ENCODE peak calls at places on chromosomes 13 and 19, in four cellular contexts. K is GM12878, J is K562, T is HepG2. I is an unnamed sample.

GRCh38 chr13:66704110-66704509 is 526.0 kb downstream of the PCDH9 start:
- DNase-seq in T (no peak), J (no peak), K (no peak), I (no peak)

GRCh38 chr19:737591-738093 is 13.3 kb upstream of the MISP start:
- DNase-seq in T (peak; percentile 41), J (peak; percentile 92), K (no peak), I (peak; percentile 45)

GRCh38 chr19:6272913-6273600 is 6.7 kb downstream of the MLLT1 start:
- DNase-seq in J (no peak), T (no peak), K (no peak), I (no peak)

GRCh38 chr13:113169277-113170272 is 11.1 kb downstream of the PROZ start:
- DNase-seq in T (peak; percentile 83), K (no peak), J (no peak), I (no peak)

GRCh38 chr13:51270606-51271005 is 48.4 kb downstream of the FAM124A start:
- DNase-seq in K (no peak), T (no peak), J (no peak), I (no peak)

GRCh38 chr13:64410654-64411053 is 2819.5 kb downstream of the PCDH9 start:
- DNase-seq in J (no peak), K (no peak), T (no peak), I (no peak)

GRCh38 chr19:47821460-47822020 is at the start of gene CRX:
- DNase-seq in K (no peak), T (no peak), J (no peak), I (no peak)

GRCh38 chr19:48858984-48859710 is 9.3 kb downstream of the PLEKHA4 start:
- DNase-seq in T (no peak), J (peak; percentile 91), K (no peak), I (no peak)

GRCh38 chr19:45919678-45920077 is 5.1 kb upstream of the NANOS2 start:
- DNase-seq in K (no peak), T (no peak), J (no peak), I (no peak)

GRCh38 chr13:98749501-98749900 is 3.0 kb downstream of the SLC15A1 start:
- DNase-seq in K (no peak), T (no peak), J (no peak), I (no peak)

GRCh38 chr13:34294483-34295129 is 476.7 kb downstream of the RFC3 start:
- DNase-seq in J (no peak), T (no peak), K (no peak), I (no peak)

GRCh38 chr13:24668955-24669354 is 11.3 kb upstream of the ATP12A start:
- DNase-seq in J (no peak), T (no peak), K (no peak), I (no peak)

DNA sequence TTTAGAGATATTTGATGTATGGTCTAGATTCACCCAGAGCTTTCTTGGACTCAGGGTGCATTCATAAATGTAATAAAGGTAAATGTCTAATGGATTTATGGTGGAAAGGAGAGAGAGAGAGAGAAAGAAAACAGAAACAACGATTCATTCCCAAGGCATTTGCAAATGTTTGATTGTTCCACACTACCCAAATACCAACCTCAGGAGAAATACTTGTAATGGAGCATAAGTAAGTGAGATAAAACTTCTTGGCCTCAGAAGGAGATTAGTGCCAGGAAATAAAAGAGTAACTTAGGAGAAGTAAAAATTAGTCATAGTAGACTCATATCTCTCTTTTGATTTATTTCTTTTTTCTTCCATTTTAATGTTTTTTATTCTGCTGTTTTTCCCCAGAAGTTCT is 40.6 kb upstream of the DGKH start:
- DNase-seq in T (no peak), J (no peak), K (no peak), I (no peak)
- TF ChIP-seq CHD4 in T (no peak), J (no peak), K (no peak), I (no peak)

GRCh38 chr19:5091576-5092215 is 122.8 kb downstream of the KDM4B start:
- DNase-seq in K (no peak), T (no peak), J (peak; percentile 77), I (no peak)

GRCh38 chr19:5089283-5089682 is 120.4 kb downstream of the KDM4B start:
- DNase-seq in J (no peak), K (no peak), T (no peak), I (no peak)

GRCh38 chr19:5090465-5090779 is 121.5 kb downstream of the KDM4B start:
- DNase-seq in J (peak; percentile 70), K (no peak), T (no peak), I (no peak)

GRCh38 chr19:5092444-5092843 is 123.5 kb downstream of the KDM4B start:
- DNase-seq in K (no peak), J (no peak), T (no peak), I (no peak)

DNA sequence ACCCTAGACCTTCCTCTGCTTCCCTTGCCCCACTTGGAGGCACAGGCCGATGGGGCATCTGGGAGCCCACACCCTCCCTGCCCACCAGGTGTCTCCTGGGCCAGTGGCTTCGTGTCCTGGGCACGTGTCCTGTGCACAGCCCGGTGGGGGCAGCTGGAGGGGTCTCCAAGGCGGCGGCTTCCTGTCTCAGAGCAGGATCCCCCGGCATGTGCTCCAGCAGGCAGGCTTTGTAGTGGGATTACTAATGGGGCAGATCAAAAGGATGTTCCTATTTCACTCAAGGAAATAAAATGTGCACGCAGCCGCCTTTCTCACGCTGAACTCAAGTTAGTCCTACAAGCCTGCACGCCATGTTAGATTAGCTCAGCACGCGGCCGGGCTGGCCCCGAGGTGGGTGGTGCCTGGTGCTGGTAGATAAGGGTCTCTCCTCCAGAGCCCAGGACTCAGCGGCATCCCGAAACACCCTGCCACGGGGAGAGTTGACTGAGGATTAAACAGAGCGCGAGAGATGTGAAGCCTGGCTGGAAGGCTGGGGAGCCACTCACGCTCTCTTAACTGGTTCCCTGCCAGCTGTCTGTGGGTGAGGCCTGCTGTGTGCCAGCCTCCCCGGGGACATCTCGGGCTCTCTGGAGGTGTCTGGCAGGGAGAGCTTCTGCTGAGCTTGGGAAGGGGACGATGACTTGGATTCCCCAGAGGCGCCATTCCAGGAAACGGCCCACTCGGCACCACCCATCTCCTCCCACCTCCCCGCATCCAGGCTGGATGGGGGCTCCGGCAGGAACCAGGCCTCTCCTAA is 122.1 kb downstream of the KDM4B start:
- DNase-seq in T (no peak), K (no peak), J (peak; percentile 88), I (no peak)
- TF ChIP-seq CTCF in T (no peak), K (no peak), J (no peak), I (no peak)

GRCh38 chr13:30164141-30164540 is 143.2 kb downstream of the KATNAL1 start:
- DNase-seq in J (no peak), T (no peak), K (no peak), I (no peak)

GRCh38 chr13:30165071-30165470 is 142.3 kb downstream of the KATNAL1 start:
- DNase-seq in J (no peak), T (no peak), K (no peak), I (no peak)

GRCh38 chr13:30170569-30170968 is 136.8 kb downstream of the KATNAL1 start:
- DNase-seq in T (no peak), J (no peak), K (no peak), I (no peak)

GRCh38 chr13:30169442-30169841 is 137.9 kb downstream of the KATNAL1 start:
- DNase-seq in K (no peak), J (no peak), T (no peak), I (no peak)

GRCh38 chr13:30165791-30166190 is 141.6 kb downstream of the KATNAL1 start:
- DNase-seq in K (no peak), T (no peak), J (no peak), I (no peak)
- TF ChIP-seq SMC3 in K (no peak), T (no peak), J (no peak), I (no peak)

DNA sequence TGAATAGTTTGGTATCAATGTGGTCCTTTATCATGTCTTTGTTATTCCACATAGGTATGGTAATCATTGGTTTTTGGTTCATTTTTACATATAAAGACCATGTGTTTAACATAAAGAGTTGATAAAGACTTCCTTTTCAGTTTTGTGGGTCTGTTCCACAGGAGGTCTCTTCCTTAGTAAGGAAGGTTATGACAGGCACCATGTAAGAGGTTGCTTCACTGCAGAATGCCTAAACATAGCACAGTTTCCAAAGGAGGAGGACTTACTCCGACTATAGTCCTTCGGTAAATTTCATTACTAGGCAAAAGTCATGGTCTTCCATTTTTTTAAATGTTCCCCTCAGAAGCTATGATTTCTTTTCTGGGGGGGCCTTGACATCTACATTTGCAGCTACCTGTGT is 27.1 kb upstream of the PCDH17 start:
- DNase-seq in K (no peak), J (no peak), T (no peak), I (no peak)
- TF ChIP-seq CHD4 in K (no peak), J (no peak), T (no peak), I (no peak)

GRCh38 chr19:18484992-18485391 is 36.9 kb downstream of the ELL start:
- DNase-seq in T (no peak), K (no peak), J (no peak), I (no peak)
- TF ChIP-seq CTCF in T (peak; percentile 26), K (no peak), J (peak; percentile 65), I (no peak)

DNA sequence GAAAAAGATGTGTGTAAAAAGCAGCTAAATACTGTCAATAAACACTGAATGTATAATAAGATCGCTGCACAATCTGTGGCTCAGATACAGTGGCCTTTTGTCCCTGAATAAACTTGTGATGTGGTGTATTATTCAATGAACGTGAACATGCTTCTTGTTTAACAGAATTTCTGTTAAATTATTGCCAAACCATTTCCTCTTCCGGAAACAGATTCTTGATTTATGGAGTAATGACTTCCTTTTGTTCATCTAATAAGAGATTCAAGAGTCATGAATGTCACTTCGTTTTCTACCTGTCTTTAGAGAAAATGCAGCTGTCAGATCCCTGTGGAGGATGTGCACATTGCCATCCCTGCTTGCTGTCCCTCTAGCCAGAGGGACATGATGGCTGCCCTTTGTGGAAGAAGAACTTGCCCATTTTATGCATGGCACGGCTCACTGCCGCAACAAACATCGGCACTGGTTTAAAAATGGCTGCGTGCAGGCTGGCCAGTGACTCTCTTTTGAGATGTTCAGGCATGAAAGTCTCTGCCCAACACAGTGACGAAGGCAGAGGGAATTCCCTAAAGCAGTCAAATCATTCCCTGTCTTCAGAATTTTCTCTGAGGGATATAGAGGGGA is 3.1 kb upstream of the TNFSF13B start:
- DNase-seq in J (no peak), T (no peak), K (no peak), I (no peak)
- TF ChIP-seq SMC3 in J (no peak), T (no peak), K (no peak), I (no peak)

I was measured in A549.